ENCODE peak calls at places on chromosomes 7 and 10, in five cellular contexts. One of them, this sample, is unnamed.

GRCh38 chr10:62996925-62997324 is 136.2 kb upstream of the NRBF2 start:
- DNase-seq in gastrocnemius medialis: no peak
- DNase-seq in GM12865: no peak
- DNase-seq in osteocyte: no peak
- DNase-seq in brain microvascular endothelial cell: no peak
- DNase-seq in this sample: no peak

GRCh38 chr10:95656291-95657164 is at the start of gene ALDH18A1:
- DNase-seq in gastrocnemius medialis: peak
- DNase-seq in GM12865: peak
- DNase-seq in osteocyte: peak
- DNase-seq in brain microvascular endothelial cell: peak
- DNase-seq in this sample: peak

GRCh38 chr10:72466018-72466417 is 111.3 kb upstream of the DNAJB12 start:
- DNase-seq in gastrocnemius medialis: no peak
- DNase-seq in GM12865: no peak
- DNase-seq in osteocyte: no peak
- DNase-seq in brain microvascular endothelial cell: peak
- DNase-seq in this sample: no peak

GRCh38 chr10:35453855-35454532 is 117.7 kb downstream of the CCNY start:
- DNase-seq in gastrocnemius medialis: no peak
- DNase-seq in GM12865: no peak
- DNase-seq in osteocyte: no peak
- DNase-seq in brain microvascular endothelial cell: peak
- DNase-seq in this sample: no peak

GRCh38 chr10:43390791-43391190 is 18.2 kb downstream of the HNRNPF start:
- DNase-seq in gastrocnemius medialis: peak
- DNase-seq in GM12865: no peak
- DNase-seq in osteocyte: no peak
- DNase-seq in brain microvascular endothelial cell: peak
- DNase-seq in this sample: no peak

GRCh38 chr10:47181057-47181849 is 118.7 kb upstream of the GDF10 start:
- DNase-seq in gastrocnemius medialis: no peak
- DNase-seq in GM12865: no peak
- DNase-seq in osteocyte: peak
- DNase-seq in brain microvascular endothelial cell: no peak
- DNase-seq in this sample: no peak

GRCh38 chr7:129684777-129685176 is 73.3 kb downstream of the NRF1 start:
- DNase-seq in gastrocnemius medialis: no peak
- DNase-seq in GM12865: no peak
- DNase-seq in osteocyte: no peak
- DNase-seq in brain microvascular endothelial cell: peak
- DNase-seq in this sample: no peak

GRCh38 chr10:79904671-79905321 is 44.1 kb downstream of the SFTPD start:
- DNase-seq in gastrocnemius medialis: peak
- DNase-seq in GM12865: peak
- DNase-seq in osteocyte: peak
- DNase-seq in brain microvascular endothelial cell: peak
- DNase-seq in this sample: peak

GRCh38 chr10:7260412-7260900 is 150.4 kb downstream of the SFMBT2 start:
- DNase-seq in gastrocnemius medialis: peak
- DNase-seq in GM12865: peak
- DNase-seq in osteocyte: no peak
- DNase-seq in brain microvascular endothelial cell: peak
- DNase-seq in this sample: peak

GRCh38 chr7:1259621-1260020 is 26.9 kb downstream of the UNCX start:
- DNase-seq in gastrocnemius medialis: no peak
- DNase-seq in GM12865: no peak
- DNase-seq in osteocyte: no peak
- DNase-seq in brain microvascular endothelial cell: no peak
- DNase-seq in this sample: no peak

DNA sequence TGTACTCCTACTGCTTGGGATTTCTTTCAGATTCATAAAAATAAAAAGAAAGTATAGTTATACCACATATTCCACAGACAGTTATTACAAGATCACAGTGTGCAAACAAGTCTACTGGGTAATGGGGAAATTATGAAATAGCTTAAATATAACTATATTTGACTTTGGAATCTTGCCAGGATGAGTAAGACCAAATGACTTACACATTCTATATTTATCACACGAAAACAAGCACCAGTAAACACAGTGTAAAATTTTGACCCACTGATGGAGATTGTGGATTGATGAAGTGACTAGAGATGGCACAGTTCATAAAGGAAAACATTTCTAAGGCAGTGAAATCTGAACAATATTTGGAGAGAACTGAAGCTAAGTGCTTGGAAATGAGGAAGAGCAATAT is 339.7 kb downstream of the THSD7A start:
- DNase-seq in gastrocnemius medialis: no peak
- DNase-seq in GM12865: no peak
- DNase-seq in osteocyte: no peak
- DNase-seq in brain microvascular endothelial cell: no peak
- DNase-seq in this sample: no peak
- TF ChIP-seq CTCF in gastrocnemius medialis: no peak
- TF ChIP-seq CTCF in GM12865: no peak
- TF ChIP-seq CTCF in osteocyte: no peak
- TF ChIP-seq CTCF in brain microvascular endothelial cell: no peak
- TF ChIP-seq CTCF in this sample: no peak

GRCh38 chr10:103044942-103045489 is 126.9 kb downstream of the CNNM2 start:
- DNase-seq in gastrocnemius medialis: no peak
- DNase-seq in GM12865: no peak
- DNase-seq in osteocyte: no peak
- DNase-seq in brain microvascular endothelial cell: peak
- DNase-seq in this sample: no peak
- TF ChIP-seq CTCF in gastrocnemius medialis: no peak
- TF ChIP-seq CTCF in GM12865: no peak
- TF ChIP-seq CTCF in osteocyte: no peak
- TF ChIP-seq CTCF in brain microvascular endothelial cell: no peak
- TF ChIP-seq CTCF in this sample: no peak

DNA sequence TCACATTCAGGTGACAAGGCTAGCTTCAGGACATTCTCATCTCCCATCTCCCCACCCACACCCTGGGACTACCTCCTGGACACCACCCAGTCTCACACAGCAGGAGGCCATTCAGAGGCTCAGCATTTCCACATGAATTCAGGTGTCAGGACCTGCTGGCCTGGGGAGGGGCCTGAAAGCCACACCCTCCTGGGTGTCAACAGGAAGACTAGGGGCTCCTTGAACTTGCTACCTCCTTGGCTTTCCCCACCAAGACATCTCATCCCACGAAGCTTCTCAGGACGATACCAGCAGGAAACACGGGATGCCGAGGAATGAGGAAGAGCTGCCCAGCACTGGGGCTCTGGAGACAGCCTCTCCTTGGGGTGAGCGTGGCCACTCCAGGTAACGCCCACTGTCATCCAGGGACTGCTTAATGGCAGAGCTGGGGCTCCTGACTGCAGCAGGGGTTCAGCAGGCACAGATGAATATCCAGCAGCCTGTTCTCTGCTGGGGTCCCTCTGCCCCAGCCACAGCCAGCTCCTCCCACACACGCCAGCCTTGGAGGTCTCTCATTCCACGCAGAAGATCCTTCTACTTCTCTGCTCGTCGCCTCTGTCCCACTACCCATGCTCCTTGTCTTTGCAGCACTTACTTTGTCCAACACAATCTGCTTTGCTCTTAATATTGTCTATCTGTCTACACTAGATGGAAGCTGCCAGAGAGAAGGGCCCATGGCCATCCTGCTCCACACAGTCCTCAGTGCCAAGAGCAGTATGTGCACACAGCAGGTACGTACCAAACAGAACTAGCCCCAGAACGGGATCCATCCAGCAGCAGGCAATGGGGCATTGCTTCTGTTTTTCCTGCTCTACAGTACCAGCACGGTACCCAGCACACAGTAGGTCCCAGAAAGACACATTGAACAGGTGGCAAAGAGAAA is 88.7 kb downstream of the FAM53B start:
- DNase-seq in gastrocnemius medialis: no peak
- DNase-seq in GM12865: no peak
- DNase-seq in osteocyte: no peak
- DNase-seq in brain microvascular endothelial cell: no peak
- DNase-seq in this sample: no peak
- TF ChIP-seq CTCF in gastrocnemius medialis: no peak
- TF ChIP-seq CTCF in GM12865: no peak
- TF ChIP-seq CTCF in osteocyte: no peak
- TF ChIP-seq CTCF in brain microvascular endothelial cell: no peak
- TF ChIP-seq CTCF in this sample: no peak

GRCh38 chr10:21989453-21990154 is 13.9 kb downstream of the DNAJC1 start:
- DNase-seq in gastrocnemius medialis: no peak
- DNase-seq in GM12865: peak
- DNase-seq in osteocyte: no peak
- DNase-seq in brain microvascular endothelial cell: peak
- DNase-seq in this sample: peak
- TF ChIP-seq CTCF in gastrocnemius medialis: peak
- TF ChIP-seq CTCF in GM12865: peak
- TF ChIP-seq CTCF in osteocyte: peak
- TF ChIP-seq CTCF in brain microvascular endothelial cell: peak
- TF ChIP-seq CTCF in this sample: peak

DNA sequence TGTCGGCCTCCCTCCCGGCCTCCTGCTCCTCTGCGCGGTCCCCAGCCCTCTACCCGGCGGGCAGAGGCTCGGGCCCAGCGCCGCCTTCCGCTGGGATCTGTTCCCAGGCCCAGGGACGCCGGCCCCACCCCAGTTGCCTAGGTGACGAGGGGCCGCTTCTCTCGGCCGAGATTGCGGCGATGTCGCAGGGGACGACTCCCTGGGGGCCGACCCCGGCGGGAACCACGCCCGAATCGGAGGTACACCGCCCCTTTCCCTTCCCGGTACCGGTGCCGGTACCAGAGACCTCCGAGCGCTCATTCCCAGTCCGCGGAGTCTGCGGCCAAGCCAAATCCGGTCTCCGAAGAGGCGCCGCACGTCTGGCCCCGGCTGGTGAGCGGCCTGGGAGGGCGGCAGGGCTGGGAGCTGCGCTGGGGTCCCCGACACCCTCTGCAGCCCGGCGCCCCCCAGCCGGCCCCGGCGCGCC is at the start of gene CABCOCO1:
- DNase-seq in gastrocnemius medialis: peak
- DNase-seq in GM12865: no peak
- DNase-seq in osteocyte: peak
- DNase-seq in brain microvascular endothelial cell: peak
- DNase-seq in this sample: no peak
- TF ChIP-seq CTCF in gastrocnemius medialis: no peak
- TF ChIP-seq CTCF in GM12865: no peak
- TF ChIP-seq CTCF in osteocyte: peak
- TF ChIP-seq CTCF in brain microvascular endothelial cell: no peak
- TF ChIP-seq CTCF in this sample: no peak

DNA sequence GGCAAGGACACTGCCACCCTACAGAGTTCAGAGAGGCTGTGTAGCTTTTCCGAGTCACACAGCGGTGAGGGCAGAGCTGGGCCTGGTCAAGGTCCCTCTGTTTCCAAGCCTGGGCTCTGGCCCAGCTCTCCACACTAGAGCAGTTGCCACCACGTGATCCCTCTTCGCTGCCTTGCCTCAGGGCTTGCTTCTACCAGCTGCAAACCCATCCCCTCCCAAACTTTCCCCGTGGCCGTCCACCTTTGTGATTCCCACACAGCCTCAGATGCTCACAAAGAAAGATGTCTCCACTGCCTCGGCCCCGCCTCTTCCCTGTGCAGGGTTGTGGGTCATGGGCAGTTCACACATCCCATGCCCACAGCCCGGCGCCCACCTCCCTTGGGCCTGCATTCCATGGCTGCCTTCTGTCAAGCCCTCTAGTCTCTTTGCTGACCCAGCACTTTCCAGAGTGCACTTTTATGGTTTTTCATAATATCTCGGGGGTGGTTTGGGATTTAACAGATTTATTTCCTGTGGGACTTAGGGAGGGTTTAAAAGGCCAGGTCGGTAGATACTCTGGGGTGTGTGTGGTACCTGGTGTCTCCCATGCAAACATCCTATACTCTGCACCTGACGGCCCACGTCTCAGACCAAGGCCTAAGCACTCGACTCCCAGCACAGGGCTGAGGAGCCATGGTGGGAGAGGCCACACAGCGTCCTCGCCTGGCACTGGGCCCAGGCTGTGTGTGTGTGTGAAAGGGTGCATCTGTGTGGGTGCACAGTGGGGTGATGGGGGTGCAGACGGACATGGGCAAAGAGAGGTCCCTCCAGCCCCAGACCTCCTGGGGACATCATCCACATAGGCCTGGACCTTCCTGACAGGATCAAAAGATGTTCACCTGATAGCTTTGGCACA is 59.6 kb downstream of the PKD1L1 start:
- DNase-seq in gastrocnemius medialis: no peak
- DNase-seq in GM12865: no peak
- DNase-seq in osteocyte: peak
- DNase-seq in brain microvascular endothelial cell: no peak
- DNase-seq in this sample: no peak
- TF ChIP-seq CTCF in gastrocnemius medialis: no peak
- TF ChIP-seq CTCF in GM12865: no peak
- TF ChIP-seq CTCF in osteocyte: no peak
- TF ChIP-seq CTCF in brain microvascular endothelial cell: no peak
- TF ChIP-seq CTCF in this sample: no peak

GRCh38 chr10:133394064-133394663 is at the start of gene MTG1:
- DNase-seq in gastrocnemius medialis: peak
- DNase-seq in GM12865: peak
- DNase-seq in osteocyte: peak
- DNase-seq in brain microvascular endothelial cell: peak
- DNase-seq in this sample: peak
- TF ChIP-seq CTCF in gastrocnemius medialis: peak
- TF ChIP-seq CTCF in GM12865: peak
- TF ChIP-seq CTCF in osteocyte: no peak
- TF ChIP-seq CTCF in brain microvascular endothelial cell: peak
- TF ChIP-seq CTCF in this sample: peak

GRCh38 chr7:109073543-109073942 is 503.9 kb downstream of the DNAJB9 start:
- DNase-seq in gastrocnemius medialis: no peak
- DNase-seq in GM12865: no peak
- DNase-seq in osteocyte: no peak
- DNase-seq in brain microvascular endothelial cell: no peak
- DNase-seq in this sample: no peak
- TF ChIP-seq CTCF in gastrocnemius medialis: no peak
- TF ChIP-seq CTCF in GM12865: no peak
- TF ChIP-seq CTCF in osteocyte: no peak
- TF ChIP-seq CTCF in brain microvascular endothelial cell: no peak
- TF ChIP-seq CTCF in this sample: no peak

This sample was measured in GM10248.